ENCODE peak calls at places on chromosome 5, in eight cellular contexts. Z is activated CD8-positive, alpha-beta memory T cell treated with anti-CD3 and anti-CD28 coated beads, Interleukin-2, amount 50 U/mL, for 48 hours; A is anterior cingulate cortex; M is activated CD4-positive, alpha-beta T cell treated with anti-CD3 and anti-CD28 coated beads, Interleukin-2, amount 50 U/mL, for 1 hour; S is fibroblast of pulmonary artery; D is putamen; G is NCI-H1417 treated with DMSO at 0.1 percent for 48 hours; E is skeletal muscle cell. L is an unnamed sample.

GRCh38 chr5:168951341-168951740 is 349.6 kb downstream of the SLIT3 start:
- DNase-seq in Z (no peak), A (no peak), M (no peak), D (no peak), G (no peak), S (peak), E (no peak), L (no peak)

GRCh38 chr5:57986746-57987145 is 473.1 kb downstream of the PLK2 start:
- DNase-seq in D (peak), G (no peak), A (peak), S (peak), M (no peak), E (peak), Z (no peak), L (no peak)

GRCh38 chr5:558326-558725 is 34.1 kb upstream of the SLC9A3 start:
- DNase-seq in S (no peak), A (no peak), Z (peak), G (no peak), E (no peak), M (no peak), D (no peak), L (no peak)

GRCh38 chr5:141508808-141509611 is 20.1 kb downstream of the PCDHGC5 start:
- DNase-seq in G (no peak), M (no peak), S (peak), Z (no peak), A (peak), D (no peak), E (peak), L (peak)

GRCh38 chr5:19987594-19988345 is at the start of gene CDH18:
- DNase-seq in Z (no peak), M (no peak), S (peak), E (no peak), G (peak), D (peak), A (peak), L (peak)

GRCh38 chr5:55923177-55923872 is 71.4 kb downstream of the IL6ST start:
- DNase-seq in G (no peak), A (no peak), E (no peak), D (no peak), Z (no peak), S (peak), M (no peak), L (peak)

GRCh38 chr5:169411789-169412425 is 111.0 kb upstream of the SLIT3 start:
- DNase-seq in D (no peak), M (no peak), Z (no peak), E (no peak), A (no peak), G (no peak), S (no peak), L (no peak)

GRCh38 chr5:116546033-116546742 is 28.4 kb downstream of the SEMA6A start:
- DNase-seq in D (no peak), Z (no peak), A (no peak), E (no peak), M (no peak), G (no peak), S (no peak), L (no peak)

GRCh38 chr5:159240301-159240870 is 22.7 kb upstream of the UBLCP1 start:
- DNase-seq in D (no peak), Z (no peak), A (no peak), S (no peak), M (no peak), G (no peak), E (no peak), L (no peak)

GRCh38 chr5:94072116-94072515 is 330.7 kb upstream of the POU5F2 start:
- DNase-seq in E (peak), M (no peak), Z (no peak), A (no peak), D (no peak), G (no peak), S (peak), L (no peak)

GRCh38 chr5:17219006-17219422 is 1.6 kb downstream of the BASP1 start:
- DNase-seq in D (peak), E (no peak), A (no peak), M (no peak), G (peak), Z (no peak), S (peak), L (peak)

GRCh38 chr5:116681334-116682013 is 106.9 kb upstream of the SEMA6A start:
- DNase-seq in G (no peak), E (no peak), M (no peak), A (no peak), D (no peak), S (no peak), Z (no peak), L (no peak)

GRCh38 chr5:133658327-133658726 is 46.0 kb upstream of the FSTL4 start:
- DNase-seq in M (no peak), G (no peak), D (no peak), Z (no peak), A (no peak), E (no peak), S (no peak), L (no peak)

L was measured in iPS-NIHi11.